ENCODE peak calls at places on chromosomes 2 and 18, in eight cellular contexts. E, P, G, J, L, T, S and F are unnamed samples. For H3K27me3, the result is how much of the 10 kb centered on the place peaks cover.

GRCh38 chr2:199261221-199261620 is 196.5 kb downstream of the SATB2 start:
- DNase-seq in P (no peak), S (peak), J (no peak), T (no peak), E (no peak), L (no peak), G (no peak), F (no peak)

GRCh38 chr2:229686122-229686919 is 28.0 kb downstream of the DNER start:
- DNase-seq in P (no peak), S (no peak), G (no peak), T (no peak), L (no peak), J (no peak), E (no peak), F (no peak)

GRCh38 chr18:35506024-35506712 is 8.4 kb upstream of the INO80C start:
- DNase-seq in L (no peak), J (no peak), E (no peak), T (no peak), P (no peak), S (no peak), G (no peak), F (no peak)

GRCh38 chr2:190809876-190810525 is 70.6 kb upstream of the GLS start:
- DNase-seq in J (no peak), L (no peak), P (no peak), E (no peak), T (no peak), S (peak), G (no peak), F (no peak)

GRCh38 chr2:179842498-179843153 is 18.8 kb downstream of the ZNF385B start:
- DNase-seq in G (no peak), T (no peak), S (no peak), L (no peak), P (no peak), E (peak), J (no peak), F (no peak)

GRCh38 chr2:101478561-101479001 is 3.7 kb upstream of the RFX8 start:
- DNase-seq in E (no peak), G (no peak), J (no peak), S (no peak), T (no peak), P (no peak), L (no peak), F (no peak)

GRCh38 chr2:104528101-104528500 is 325.8 kb upstream of the POU3F3 start:
- DNase-seq in P (no peak), E (peak), S (no peak), J (no peak), L (no peak), G (no peak), T (no peak), F (no peak)

GRCh38 chr2:227406177-227407031 is 18.7 kb upstream of the SCYGR1 start:
- DNase-seq in G (peak), P (peak), J (peak), E (peak), S (peak), L (no peak), T (no peak), F (no peak)

GRCh38 chr18:70190529-70190928 is 15.0 kb downstream of the RTTN start:
- DNase-seq in G (no peak), E (no peak), S (no peak), L (no peak), P (no peak), T (no peak), J (no peak), F (no peak)

GRCh38 chr2:197131558-197131855 is 179.1 kb downstream of the ANKRD44 start:
- DNase-seq in G (no peak), J (no peak), P (no peak), T (no peak), S (no peak), E (no peak), L (no peak), F (no peak)

GRCh38 chr2:3605013-3605961 is 10.4 kb downstream of the COLEC11 start:
- DNase-seq in J (peak), P (no peak), L (no peak), S (no peak), G (peak), E (no peak), T (no peak), F (peak)

GRCh38 chr2:240614391-240614790 is 10.9 kb upstream of the GPR35 start:
- DNase-seq in T (no peak), G (no peak), S (no peak), J (peak), L (no peak), P (no peak), E (no peak), F (no peak)

GRCh38 chr2:181776336-181776735 is 96.0 kb upstream of the NEUROD1 start:
- DNase-seq in J (no peak), S (no peak), G (no peak), T (no peak), E (no peak), P (no peak), L (no peak), F (no peak)

GRCh38 chr2:96800061-96800761 is 15.9 kb upstream of the CNNM3 start:
- DNase-seq in E (no peak), G (no peak), T (no peak), P (no peak), S (no peak), J (no peak), L (no peak), F (no peak)

GRCh38 chr2:43225788-43226557 is 433 bp downstream of the ZFP36L2 start:
- DNase-seq in J (peak), S (peak), T (peak), L (no peak), P (peak), G (peak), E (peak), F (no peak)

GRCh38 chr2:192023006-192023405 is 171.7 kb downstream of the TMEFF2 start:
- DNase-seq in P (no peak), G (no peak), E (no peak), S (no peak), L (no peak), T (no peak), J (no peak), F (no peak)

GRCh38 chr2:118994172-118994700 is 52.2 kb downstream of the MARCO start:
- DNase-seq in G (no peak), T (peak), E (no peak), S (no peak), L (no peak), P (no peak), J (no peak), F (no peak)

GRCh38 chr2:98465456-98466201 is 21.0 kb downstream of the INPP4A start:
- DNase-seq in T (peak), L (peak), J (peak), P (peak), G (peak), E (no peak), S (no peak), F (peak)

GRCh38 chr18:8771930-8772329 is 66.6 kb downstream of the MTCL1 start:
- DNase-seq in S (no peak), P (peak), J (no peak), T (no peak), G (no peak), L (no peak), E (no peak), F (no peak)

GRCh38 chr18:22297008-22297407 is 120.7 kb downstream of the CTAGE1 start:
- DNase-seq in J (no peak), S (no peak), E (no peak), T (no peak), L (no peak), G (no peak), P (no peak), F (no peak)

GRCh38 chr2:79910643-79911042 is 393.9 kb downstream of the LRRTM1 start:
- DNase-seq in G (no peak), T (no peak), E (no peak), J (no peak), P (no peak), S (no peak), L (no peak), F (no peak)

GRCh38 chr2:231622963-231623362 is 30.3 kb downstream of the TEX44 start:
- DNase-seq in L (no peak), E (no peak), T (no peak), P (no peak), S (no peak), J (no peak), G (no peak), F (no peak)

GRCh38 chr2:161976927-161977326 is 97.1 kb downstream of the DPP4 start:
- DNase-seq in P (no peak), J (no peak), T (no peak), G (no peak), E (no peak), L (no peak), S (no peak), F (no peak)

DNA sequence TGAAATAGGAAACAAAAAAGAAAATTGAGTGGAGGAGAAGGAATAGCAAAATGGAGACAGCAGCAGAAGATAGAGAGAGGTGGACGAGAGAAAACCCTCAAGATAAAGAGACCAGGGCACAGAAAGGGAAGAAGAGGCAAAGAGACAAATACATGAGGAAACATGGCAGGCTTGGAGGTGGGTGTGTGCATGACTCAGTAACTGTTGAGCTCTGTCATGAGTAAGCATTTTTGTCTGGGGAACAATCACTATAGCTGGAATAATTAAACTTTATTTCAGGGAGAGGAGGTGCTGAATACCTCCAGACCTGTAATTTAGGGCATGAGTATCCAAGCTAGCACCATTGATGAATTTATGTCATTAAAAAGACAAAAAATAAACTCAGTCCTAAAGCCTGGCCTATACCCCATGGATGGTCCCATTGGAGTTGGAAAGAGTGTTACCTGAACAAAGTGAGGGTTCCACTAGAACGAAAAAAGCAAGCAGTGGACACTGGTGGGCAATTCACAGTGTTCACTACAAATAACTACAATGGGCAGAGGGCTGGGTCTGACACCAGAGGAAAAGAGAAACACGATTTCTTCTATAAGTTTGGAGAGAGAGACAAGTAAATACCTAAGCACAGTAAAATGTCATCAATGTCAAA is 145.5 kb downstream of the ADCYAP1 start:
- DNase-seq in P (no peak), G (no peak), T (no peak), J (no peak), E (no peak), S (no peak), L (no peak), F (no peak)
- H3K27me3 ChIP-seq in P (under half), G (under half), T (under half), J (under half), E (under half), S (under half), L (under half), F (under half)

DNA sequence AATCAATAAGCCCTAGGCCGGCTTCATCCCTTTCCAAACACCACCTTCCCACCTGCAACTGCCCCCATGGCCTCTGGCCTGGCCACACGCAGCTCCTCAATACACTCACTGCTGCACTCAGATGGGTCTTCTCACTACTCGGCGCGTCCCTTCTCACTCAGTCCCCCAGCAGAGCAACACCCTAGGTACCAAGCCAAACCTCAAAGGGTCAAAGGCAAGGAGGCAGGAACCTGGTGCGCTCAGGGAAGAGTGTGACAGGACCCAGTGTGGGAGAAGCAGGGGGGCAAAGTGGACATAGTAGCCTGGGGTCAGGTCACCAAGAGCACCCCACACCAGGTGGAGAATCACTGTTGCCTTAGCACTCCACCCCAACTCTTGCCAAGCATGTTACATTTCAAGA is 90.6 kb downstream of the TTC32 start:
- DNase-seq in E (no peak), P (no peak), G (no peak), J (no peak), L (no peak), T (no peak), S (no peak), F (no peak)
- TF ChIP-seq CTCF in E (no peak), P (no peak), G (no peak), J (no peak), L (no peak), T (no peak), S (no peak), F (no peak)

GRCh38 chr2:238985931-238986446 is 138.1 kb downstream of the TWIST2 start:
- DNase-seq in P (no peak), J (peak), G (no peak), E (no peak), T (no peak), L (no peak), S (no peak), F (no peak)
- H3K27me3 ChIP-seq in P (half or more), J (under half), G (under half), E (under half), T (under half), L (under half), S (under half), F (under half)

DNA sequence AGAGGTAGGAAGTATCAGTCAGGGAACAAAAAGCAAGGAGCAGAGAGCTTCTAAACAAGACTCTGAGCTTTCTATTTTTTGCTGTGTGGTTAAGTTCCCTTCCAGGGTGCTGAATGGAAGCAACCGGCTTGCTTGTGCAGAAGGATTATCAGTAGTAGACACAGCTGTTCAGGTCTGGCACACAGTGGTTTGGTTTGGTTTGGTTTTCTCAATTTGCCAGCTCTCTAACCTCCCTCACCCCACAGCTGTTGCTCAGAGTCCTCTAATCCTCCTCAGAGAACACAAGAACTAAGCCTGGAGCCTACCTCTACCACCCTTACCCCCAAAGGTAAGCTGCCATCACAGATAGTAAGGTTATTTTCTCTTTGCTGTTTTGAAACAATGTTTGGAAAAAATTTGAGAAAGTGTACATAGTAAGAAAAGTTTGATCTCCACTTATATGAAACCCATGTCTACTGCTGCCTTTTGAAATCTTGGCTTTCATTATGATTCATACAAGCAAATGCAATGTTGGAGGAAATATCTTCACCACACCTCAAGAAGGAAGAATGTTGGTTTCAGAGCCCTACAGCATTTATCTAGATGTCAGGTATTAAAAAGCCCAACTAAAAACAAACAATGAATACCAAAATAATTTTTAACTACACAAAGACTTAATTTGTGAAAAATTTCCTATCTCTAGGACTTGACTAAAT is 255.3 kb downstream of the NR4A2 start:
- DNase-seq in E (no peak), S (no peak), T (no peak), G (no peak), J (no peak), L (no peak), P (no peak), F (no peak)
- TF ChIP-seq CTCF in E (no peak), S (no peak), T (no peak), G (no peak), J (no peak), L (no peak), P (no peak), F (no peak)